ENCODE peak calls at places on chromosomes 11 and 22, in four cellular contexts. One of them, this sample, is unnamed.

GRCh38 chr22:27576815-27577564 is 224.6 kb downstream of the MN1 start:
- DNase-seq in GDM1: no peak
- DNase-seq in NCI-H774: no peak
- DNase-seq in tibial artery: no peak
- DNase-seq in this sample: no peak

GRCh38 chr22:35173655-35174054 is 83.6 kb upstream of the HMGXB4 start:
- DNase-seq in GDM1: no peak
- DNase-seq in tibial artery: no peak
- DNase-seq in NCI-H774: no peak
- DNase-seq in this sample: no peak

GRCh38 chr11:84837402-84838069 is 789.6 kb downstream of the DLG2 start:
- DNase-seq in NCI-H774: no peak
- DNase-seq in tibial artery: no peak
- DNase-seq in GDM1: no peak
- DNase-seq in this sample: no peak

GRCh38 chr22:26608129-26608528 is 9.7 kb downstream of the CRYBB1 start:
- DNase-seq in GDM1: no peak
- DNase-seq in NCI-H774: no peak
- DNase-seq in tibial artery: no peak
- DNase-seq in this sample: no peak

GRCh38 chr11:10868375-10868774 is 10.5 kb upstream of the ZBED5 start:
- DNase-seq in GDM1: no peak
- DNase-seq in tibial artery: no peak
- DNase-seq in NCI-H774: no peak
- DNase-seq in this sample: no peak

GRCh38 chr11:57513911-57514537 is 1.5 kb downstream of the SLC43A1 start:
- DNase-seq in GDM1: no peak
- DNase-seq in NCI-H774: peak; percentile 16
- DNase-seq in tibial artery: peak; percentile 76
- DNase-seq in this sample: peak; percentile 69

GRCh38 chr22:30205281-30206115 is 41.1 kb downstream of the LIF start:
- DNase-seq in tibial artery: peak; percentile 73
- DNase-seq in NCI-H774: no peak
- DNase-seq in GDM1: no peak
- DNase-seq in this sample: peak; percentile 58

GRCh38 chr11:2267306-2267861 is 3.0 kb downstream of the ASCL2 start:
- DNase-seq in GDM1: no peak
- DNase-seq in tibial artery: no peak
- DNase-seq in NCI-H774: no peak
- DNase-seq in this sample: no peak

GRCh38 chr11:63882555-63883242 is 34.3 kb downstream of the RCOR2 start:
- DNase-seq in GDM1: peak; percentile 94
- DNase-seq in tibial artery: no peak
- DNase-seq in NCI-H774: no peak
- DNase-seq in this sample: peak; percentile 77

GRCh38 chr11:119340335-119341221 is at the start of gene C1QTNF5:
- DNase-seq in tibial artery: peak; percentile 95
- DNase-seq in GDM1: no peak
- DNase-seq in NCI-H774: no peak
- DNase-seq in this sample: no peak

GRCh38 chr22:31818481-31819392 is 64.9 kb downstream of the DEPDC5 start:
- DNase-seq in NCI-H774: no peak
- DNase-seq in tibial artery: no peak
- DNase-seq in GDM1: no peak
- DNase-seq in this sample: no peak

GRCh38 chr22:42915980-42916765 is 59.1 kb upstream of the ARFGAP3 start:
- DNase-seq in NCI-H774: no peak
- DNase-seq in tibial artery: no peak
- DNase-seq in GDM1: no peak
- DNase-seq in this sample: no peak

This sample was measured in HL-60.